ENCODE peak calls at places on chromosome 7, in ten cellular contexts. One of them, this sample, is unnamed.

GRCh38 chr7:25091129-25091528 is 33.9 kb downstream of the CYCS start:
- DNase-seq in endothelial cell of umbilical vein: no peak
- DNase-seq in IMR-90: no peak
- DNase-seq in sigmoid colon: no peak
- DNase-seq in ovary: no peak
- DNase-seq in uterus: no peak
- DNase-seq in HCT116: no peak
- DNase-seq in breast epithelium: no peak
- DNase-seq in stomach: no peak
- DNase-seq in esophagus squamous epithelium: no peak
- DNase-seq in this sample: no peak

GRCh38 chr7:13279854-13280435 is 592.5 kb downstream of the ARL4A start:
- DNase-seq in ovary: no peak
- DNase-seq in sigmoid colon: no peak
- DNase-seq in IMR-90: peak; percentile 10
- DNase-seq in uterus: no peak
- DNase-seq in HCT116: peak; percentile 15
- DNase-seq in endothelial cell of umbilical vein: peak; percentile 24
- DNase-seq in breast epithelium: no peak
- DNase-seq in stomach: no peak
- DNase-seq in esophagus squamous epithelium: no peak
- DNase-seq in this sample: no peak

GRCh38 chr7:129906700-129907099 is 46.1 kb downstream of the UBE2H start:
- DNase-seq in breast epithelium: no peak
- DNase-seq in uterus: no peak
- DNase-seq in endothelial cell of umbilical vein: peak; percentile 66
- DNase-seq in esophagus squamous epithelium: no peak
- DNase-seq in sigmoid colon: no peak
- DNase-seq in HCT116: peak; percentile 80
- DNase-seq in stomach: no peak
- DNase-seq in IMR-90: no peak
- DNase-seq in ovary: no peak
- DNase-seq in this sample: no peak

GRCh38 chr7:2307690-2308107 is 6.5 kb downstream of the SNX8 start:
- DNase-seq in sigmoid colon: no peak
- DNase-seq in stomach: no peak
- DNase-seq in endothelial cell of umbilical vein: no peak
- DNase-seq in esophagus squamous epithelium: no peak
- DNase-seq in HCT116: no peak
- DNase-seq in IMR-90: no peak
- DNase-seq in uterus: no peak
- DNase-seq in ovary: no peak
- DNase-seq in breast epithelium: no peak
- DNase-seq in this sample: no peak

GRCh38 chr7:42232275-42232674 is 4.7 kb downstream of the GLI3 start:
- DNase-seq in endothelial cell of umbilical vein: no peak
- DNase-seq in stomach: no peak
- DNase-seq in IMR-90: peak; percentile 31
- DNase-seq in uterus: peak; percentile 39
- DNase-seq in HCT116: no peak
- DNase-seq in sigmoid colon: peak; percentile 78
- DNase-seq in breast epithelium: no peak
- DNase-seq in ovary: no peak
- DNase-seq in esophagus squamous epithelium: no peak
- DNase-seq in this sample: peak; percentile 82

GRCh38 chr7:2158331-2159175 is 74.2 kb downstream of the MAD1L1 start:
- DNase-seq in sigmoid colon: peak; percentile 49
- DNase-seq in stomach: no peak
- DNase-seq in uterus: peak; percentile 10
- DNase-seq in HCT116: no peak
- DNase-seq in ovary: no peak
- DNase-seq in endothelial cell of umbilical vein: no peak
- DNase-seq in esophagus squamous epithelium: no peak
- DNase-seq in IMR-90: no peak
- DNase-seq in breast epithelium: no peak
- DNase-seq in this sample: no peak

GRCh38 chr7:142357953-142358520 is 100.2 kb upstream of the PRSS58 start:
- DNase-seq in ovary: no peak
- DNase-seq in sigmoid colon: no peak
- DNase-seq in breast epithelium: no peak
- DNase-seq in uterus: no peak
- DNase-seq in stomach: no peak
- DNase-seq in IMR-90: peak; percentile 83
- DNase-seq in HCT116: peak; percentile 73
- DNase-seq in esophagus squamous epithelium: no peak
- DNase-seq in endothelial cell of umbilical vein: peak; percentile 62
- DNase-seq in this sample: peak; percentile 26

GRCh38 chr7:56447864-56448693 is 331.9 kb upstream of the NUPR2 start:
- DNase-seq in endothelial cell of umbilical vein: no peak
- DNase-seq in ovary: peak; percentile 62
- DNase-seq in esophagus squamous epithelium: no peak
- DNase-seq in stomach: no peak
- DNase-seq in sigmoid colon: no peak
- DNase-seq in IMR-90: no peak
- DNase-seq in uterus: peak; percentile 48
- DNase-seq in HCT116: no peak
- DNase-seq in breast epithelium: no peak
- DNase-seq in this sample: peak; percentile 3

GRCh38 chr7:28301148-28301641 is 111.1 kb upstream of the CREB5 start:
- DNase-seq in HCT116: no peak
- DNase-seq in IMR-90: peak; percentile 51
- DNase-seq in stomach: no peak
- DNase-seq in breast epithelium: peak; percentile 59
- DNase-seq in ovary: peak; percentile 29
- DNase-seq in sigmoid colon: peak; percentile 81
- DNase-seq in uterus: peak; percentile 62
- DNase-seq in esophagus squamous epithelium: no peak
- DNase-seq in endothelial cell of umbilical vein: no peak
- DNase-seq in this sample: peak; percentile 64

GRCh38 chr7:99050971-99051370 is 92.9 kb downstream of the SMURF1 start:
- DNase-seq in esophagus squamous epithelium: no peak
- DNase-seq in ovary: no peak
- DNase-seq in uterus: no peak
- DNase-seq in breast epithelium: no peak
- DNase-seq in stomach: no peak
- DNase-seq in HCT116: no peak
- DNase-seq in IMR-90: no peak
- DNase-seq in sigmoid colon: no peak
- DNase-seq in endothelial cell of umbilical vein: peak; percentile 54
- DNase-seq in this sample: no peak

GRCh38 chr7:156962145-156962544 is 12.6 kb downstream of the NOM1 start:
- DNase-seq in HCT116: no peak
- DNase-seq in sigmoid colon: no peak
- DNase-seq in stomach: no peak
- DNase-seq in breast epithelium: no peak
- DNase-seq in uterus: no peak
- DNase-seq in endothelial cell of umbilical vein: no peak
- DNase-seq in ovary: no peak
- DNase-seq in esophagus squamous epithelium: no peak
- DNase-seq in IMR-90: no peak
- DNase-seq in this sample: no peak
- H3K36me3 ChIP-seq in HCT116: peaks cover 76% of the 10 kb centered on the region
- H3K36me3 ChIP-seq in sigmoid colon: peaks cover 70% of the 10 kb centered on the region
- H3K36me3 ChIP-seq in stomach: peaks cover 63% of the 10 kb centered on the region
- H3K36me3 ChIP-seq in breast epithelium: peaks cover 4% of the 10 kb centered on the region
- H3K36me3 ChIP-seq in uterus: no peaks in the 10 kb centered on the region
- H3K36me3 ChIP-seq in endothelial cell of umbilical vein: peaks cover 20% of the 10 kb centered on the region
- H3K36me3 ChIP-seq in ovary: no peaks in the 10 kb centered on the region
- H3K36me3 ChIP-seq in esophagus squamous epithelium: peaks cover 44% of the 10 kb centered on the region
- H3K36me3 ChIP-seq in IMR-90: peaks cover 72% of the 10 kb centered on the region
- H3K36me3 ChIP-seq in this sample: peaks cover 57% of the 10 kb centered on the region

GRCh38 chr7:102320601-102321350 is 34.1 kb downstream of the SH2B2 start:
- DNase-seq in sigmoid colon: no peak
- DNase-seq in breast epithelium: no peak
- DNase-seq in ovary: no peak
- DNase-seq in endothelial cell of umbilical vein: no peak
- DNase-seq in uterus: no peak
- DNase-seq in IMR-90: no peak
- DNase-seq in stomach: no peak
- DNase-seq in HCT116: no peak
- DNase-seq in esophagus squamous epithelium: no peak
- DNase-seq in this sample: no peak

GRCh38 chr7:102319671-102320070 is 33.0 kb downstream of the SH2B2 start:
- DNase-seq in endothelial cell of umbilical vein: no peak
- DNase-seq in uterus: no peak
- DNase-seq in HCT116: no peak
- DNase-seq in ovary: no peak
- DNase-seq in sigmoid colon: no peak
- DNase-seq in IMR-90: no peak
- DNase-seq in breast epithelium: no peak
- DNase-seq in stomach: no peak
- DNase-seq in esophagus squamous epithelium: no peak
- DNase-seq in this sample: no peak

GRCh38 chr7:102318482-102318971 is 31.9 kb downstream of the SH2B2 start:
- DNase-seq in ovary: no peak
- DNase-seq in uterus: no peak
- DNase-seq in endothelial cell of umbilical vein: peak; percentile 65
- DNase-seq in sigmoid colon: no peak
- DNase-seq in IMR-90: peak; percentile 46
- DNase-seq in stomach: peak; percentile 59
- DNase-seq in esophagus squamous epithelium: no peak
- DNase-seq in HCT116: peak; percentile 48
- DNase-seq in breast epithelium: no peak
- DNase-seq in this sample: peak; percentile 83

GRCh38 chr7:102321351-102322201 is 34.7 kb downstream of the SPDYE6 start:
- DNase-seq in esophagus squamous epithelium: no peak
- DNase-seq in breast epithelium: no peak
- DNase-seq in ovary: no peak
- DNase-seq in HCT116: no peak
- DNase-seq in sigmoid colon: no peak
- DNase-seq in IMR-90: no peak
- DNase-seq in stomach: no peak
- DNase-seq in endothelial cell of umbilical vein: peak; percentile 25
- DNase-seq in uterus: no peak
- DNase-seq in this sample: peak; percentile 30

DNA sequence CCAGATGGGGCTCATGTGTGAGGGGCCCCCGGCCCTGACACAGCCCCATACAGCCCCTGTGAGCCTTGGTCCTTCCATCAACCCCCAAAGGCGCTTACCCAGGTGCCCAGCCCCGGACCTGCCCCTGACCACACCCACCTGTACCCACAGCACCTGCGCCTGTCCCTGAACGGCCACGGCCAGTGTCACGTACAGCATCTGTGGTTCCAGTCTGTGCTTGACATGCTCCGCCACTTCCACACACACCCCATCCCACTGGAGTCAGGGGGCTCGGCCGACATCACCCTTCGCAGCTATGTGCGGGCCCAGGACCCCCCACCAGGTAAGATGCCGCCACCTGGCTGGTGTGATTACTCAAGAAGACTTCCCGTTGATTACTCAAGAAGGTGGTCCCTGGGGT is 33.5 kb downstream of the SH2B2 start:
- DNase-seq in IMR-90: no peak
- DNase-seq in sigmoid colon: no peak
- DNase-seq in uterus: no peak
- DNase-seq in esophagus squamous epithelium: no peak
- DNase-seq in HCT116: no peak
- DNase-seq in breast epithelium: no peak
- DNase-seq in ovary: no peak
- DNase-seq in stomach: no peak
- DNase-seq in endothelial cell of umbilical vein: no peak
- DNase-seq in this sample: no peak
- TF ChIP-seq POLR2A in IMR-90: no peak
- TF ChIP-seq POLR2A in sigmoid colon: no peak
- TF ChIP-seq POLR2A in uterus: no peak
- TF ChIP-seq POLR2A in esophagus squamous epithelium: no peak
- TF ChIP-seq POLR2A in HCT116: no peak
- TF ChIP-seq POLR2A in breast epithelium: no peak
- TF ChIP-seq POLR2A in ovary: no peak
- TF ChIP-seq POLR2A in stomach: no peak
- TF ChIP-seq POLR2A in endothelial cell of umbilical vein: no peak
- TF ChIP-seq POLR2A in this sample: no peak

GRCh38 chr7:11795231-11795630 is 36.8 kb downstream of the THSD7A start:
- DNase-seq in HCT116: no peak
- DNase-seq in sigmoid colon: no peak
- DNase-seq in esophagus squamous epithelium: no peak
- DNase-seq in uterus: no peak
- DNase-seq in IMR-90: no peak
- DNase-seq in ovary: no peak
- DNase-seq in breast epithelium: no peak
- DNase-seq in endothelial cell of umbilical vein: no peak
- DNase-seq in stomach: no peak
- DNase-seq in this sample: no peak
- H3K4me3 ChIP-seq in HCT116: no peak overlapping the region
- H3K4me3 ChIP-seq in sigmoid colon: no peak overlapping the region
- H3K4me3 ChIP-seq in esophagus squamous epithelium: no peak overlapping the region
- H3K4me3 ChIP-seq in uterus: no peak overlapping the region
- H3K4me3 ChIP-seq in IMR-90: no peak overlapping the region
- H3K4me3 ChIP-seq in ovary: no peak overlapping the region
- H3K4me3 ChIP-seq in breast epithelium: no peak overlapping the region
- H3K4me3 ChIP-seq in endothelial cell of umbilical vein: no peak overlapping the region
- H3K4me3 ChIP-seq in stomach: no peak overlapping the region
- H3K4me3 ChIP-seq in this sample: no peak overlapping the region

GRCh38 chr7:22127835-22128527 is 182.3 kb upstream of the CDCA7L start:
- DNase-seq in IMR-90: no peak
- DNase-seq in HCT116: no peak
- DNase-seq in breast epithelium: no peak
- DNase-seq in esophagus squamous epithelium: no peak
- DNase-seq in uterus: no peak
- DNase-seq in endothelial cell of umbilical vein: peak; percentile 97
- DNase-seq in sigmoid colon: no peak
- DNase-seq in stomach: no peak
- DNase-seq in ovary: no peak
- DNase-seq in this sample: no peak

GRCh38 chr7:22129819-22130580 is 184.3 kb upstream of the CDCA7L start:
- DNase-seq in uterus: no peak
- DNase-seq in HCT116: no peak
- DNase-seq in IMR-90: no peak
- DNase-seq in sigmoid colon: no peak
- DNase-seq in endothelial cell of umbilical vein: no peak
- DNase-seq in ovary: no peak
- DNase-seq in stomach: no peak
- DNase-seq in breast epithelium: no peak
- DNase-seq in esophagus squamous epithelium: no peak
- DNase-seq in this sample: no peak

GRCh38 chr7:22125436-22125835 is 179.7 kb upstream of the CDCA7L start:
- DNase-seq in IMR-90: no peak
- DNase-seq in endothelial cell of umbilical vein: no peak
- DNase-seq in breast epithelium: no peak
- DNase-seq in esophagus squamous epithelium: no peak
- DNase-seq in ovary: no peak
- DNase-seq in HCT116: no peak
- DNase-seq in stomach: no peak
- DNase-seq in sigmoid colon: no peak
- DNase-seq in uterus: no peak
- DNase-seq in this sample: no peak

GRCh38 chr7:22129166-22129565 is 183.5 kb upstream of the CDCA7L start:
- DNase-seq in sigmoid colon: no peak
- DNase-seq in uterus: no peak
- DNase-seq in stomach: no peak
- DNase-seq in breast epithelium: no peak
- DNase-seq in HCT116: no peak
- DNase-seq in endothelial cell of umbilical vein: peak; percentile 72
- DNase-seq in ovary: no peak
- DNase-seq in esophagus squamous epithelium: no peak
- DNase-seq in IMR-90: no peak
- DNase-seq in this sample: no peak

DNA sequence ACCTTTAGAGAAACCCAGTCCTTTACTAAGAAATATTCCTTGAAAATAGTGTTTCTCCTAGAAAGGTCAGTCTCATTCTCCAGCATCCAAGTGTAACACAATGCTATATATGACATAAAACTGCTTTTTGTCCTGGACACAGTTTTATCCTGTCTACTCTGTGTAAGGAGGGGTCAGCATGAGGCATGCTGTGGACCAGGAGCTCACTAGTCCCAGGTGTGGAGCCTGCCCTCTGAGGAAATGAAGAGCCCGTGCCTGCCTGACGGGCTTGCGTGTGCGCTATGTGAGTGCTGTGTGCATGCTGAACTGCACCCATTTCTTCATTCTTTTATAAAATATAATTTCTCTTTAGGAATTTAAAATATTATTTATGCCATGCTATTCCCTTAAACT is 182.8 kb upstream of the CDCA7L start:
- DNase-seq in ovary: no peak
- DNase-seq in breast epithelium: no peak
- DNase-seq in stomach: no peak
- DNase-seq in sigmoid colon: no peak
- DNase-seq in esophagus squamous epithelium: no peak
- DNase-seq in uterus: no peak
- DNase-seq in endothelial cell of umbilical vein: no peak
- DNase-seq in IMR-90: no peak
- DNase-seq in HCT116: no peak
- DNase-seq in this sample: no peak
- H3K36me3 ChIP-seq in ovary: no peaks in the 10 kb centered on the region
- H3K36me3 ChIP-seq in breast epithelium: no peaks in the 10 kb centered on the region
- H3K36me3 ChIP-seq in stomach: no peaks in the 10 kb centered on the region
- H3K36me3 ChIP-seq in sigmoid colon: no peaks in the 10 kb centered on the region
- H3K36me3 ChIP-seq in esophagus squamous epithelium: peaks cover 6% of the 10 kb centered on the region
- H3K36me3 ChIP-seq in uterus: no peaks in the 10 kb centered on the region
- H3K36me3 ChIP-seq in endothelial cell of umbilical vein: no peaks in the 10 kb centered on the region
- H3K36me3 ChIP-seq in IMR-90: no peaks in the 10 kb centered on the region
- H3K36me3 ChIP-seq in HCT116: no peaks in the 10 kb centered on the region
- H3K36me3 ChIP-seq in this sample: no peaks in the 10 kb centered on the region

This sample was measured in thyroid gland.